ENCODE peak calls at places on chromosomes 4 and X, in nine cellular contexts. J is HepG2, S is endothelial cell of umbilical vein, C is neural progenitor cell, R is neuronal stem cell, W is endodermal cell, G is IMR-90, L is astrocyte, U is GM23248. H is an unnamed sample.

GRCh38 chr4:151652841-151653547 is 107.8 kb downstream of the GATB start:
- DNase-seq in L (no peak), W (no peak), S (no peak), C (no peak), R (no peak), U (peak), G (no peak), J (no peak), H (no peak)

GRCh38 chrX:8782595-8782994 is 18.6 kb downstream of the FAM9A start:
- DNase-seq in G (no peak), W (no peak), J (no peak), S (no peak), L (no peak), R (no peak), U (no peak), C (no peak), H (no peak)

GRCh38 chr4:168995537-168996295 is 14.3 kb downstream of the CBR4 start:
- DNase-seq in J (no peak), U (peak), S (peak), G (peak), L (no peak), R (no peak), W (no peak), C (peak), H (no peak)

GRCh38 chr4:789571-790465 is 36.1 kb downstream of the CPLX1 start:
- DNase-seq in J (no peak), U (no peak), G (no peak), S (no peak), C (no peak), R (no peak), L (no peak), W (peak), H (no peak)

GRCh38 chrX:134898450-134898849 is 92.3 kb upstream of the SMIM10 start:
- DNase-seq in L (no peak), U (peak), G (peak), C (no peak), S (peak), R (no peak), W (no peak), J (no peak), H (peak)

GRCh38 chr4:86980230-86980629 is 45.4 kb downstream of the AFF1 start:
- DNase-seq in U (no peak), L (no peak), G (no peak), W (no peak), S (no peak), R (no peak), C (no peak), J (no peak), H (no peak)

GRCh38 chrX:130047416-130047815 is 62.9 kb downstream of the ELF4 start:
- DNase-seq in U (no peak), G (no peak), W (no peak), C (no peak), L (no peak), S (no peak), J (no peak), R (no peak), H (no peak)

GRCh38 chr4:118173126-118173525 is 138.8 kb downstream of the NDST3 start:
- DNase-seq in U (no peak), L (no peak), G (peak), J (no peak), C (no peak), R (no peak), S (no peak), W (no peak), H (no peak)

GRCh38 chrX:153974003-153974725 is 1.6 kb downstream of the TMEM187 start:
- DNase-seq in J (no peak), S (peak), L (no peak), W (peak), U (peak), C (no peak), R (no peak), G (no peak), H (no peak)

GRCh38 chr4:41169256-41169655 is 45.1 kb downstream of the APBB2 start:
- DNase-seq in J (no peak), R (no peak), S (no peak), U (no peak), C (no peak), G (no peak), W (no peak), L (no peak), H (no peak)

GRCh38 chr4:3355266-3355748 is 62.5 kb downstream of the RGS12 start:
- DNase-seq in W (no peak), C (no peak), L (no peak), U (no peak), S (peak), R (no peak), J (no peak), G (no peak), H (no peak)

GRCh38 chr4:67575889-67576329 is 17.4 kb downstream of the STAP1 start:
- DNase-seq in U (no peak), J (no peak), C (no peak), S (no peak), R (no peak), L (no peak), G (no peak), W (no peak), H (no peak)

GRCh38 chr4:74440356-74440755 is 4.6 kb upstream of the AREG start:
- DNase-seq in L (no peak), C (no peak), S (no peak), R (no peak), G (no peak), J (peak), U (no peak), W (no peak), H (no peak)

GRCh38 chr4:130432289-130432688 is 1336.3 kb downstream of the C4orf33 start:
- DNase-seq in J (no peak), R (no peak), U (no peak), L (no peak), W (no peak), G (no peak), S (no peak), C (no peak), H (no peak)

GRCh38 chr4:148757171-148757570 is 315.0 kb upstream of the NR3C2 start:
- DNase-seq in J (no peak), R (no peak), L (no peak), W (no peak), S (no peak), G (peak), C (no peak), U (no peak), H (no peak)

GRCh38 chr4:5399790-5400421 is 308.5 kb downstream of the EVC2 start:
- DNase-seq in S (peak), R (peak), J (peak), L (no peak), G (peak), U (peak), C (peak), W (peak), H (no peak)

GRCh38 chr4:8283161-8283560 is 13.6 kb downstream of the HTRA3 start:
- DNase-seq in C (no peak), J (no peak), S (no peak), R (no peak), L (no peak), U (no peak), W (no peak), G (no peak), H (no peak)

GRCh38 chr4:145808021-145808650 is 128.2 kb downstream of the C4orf51 start:
- DNase-seq in G (peak), L (peak), C (no peak), J (peak), S (peak), W (peak), U (peak), R (no peak), H (peak)

GRCh38 chr4:95285797-95286196 is 263.0 kb downstream of the UNC5C start:
- DNase-seq in U (no peak), R (no peak), S (no peak), L (no peak), G (no peak), W (no peak), C (no peak), J (no peak), H (no peak)

GRCh38 chrX:113675278-113675677 is 834.6 kb upstream of the AMOT start:
- DNase-seq in C (no peak), W (no peak), R (no peak), G (no peak), L (peak), J (no peak), U (peak), S (no peak), H (no peak)

GRCh38 chr4:87560802-87561201 is 31.6 kb upstream of the SPARCL1 start:
- DNase-seq in C (no peak), S (no peak), J (no peak), R (no peak), L (no peak), U (peak), W (no peak), G (no peak), H (no peak)

GRCh38 chr4:55435136-55435535 is 39.4 kb downstream of the TMEM165 start:
- DNase-seq in J (no peak), L (no peak), R (no peak), W (no peak), S (peak), G (peak), U (peak), C (peak), H (no peak)

GRCh38 chr4:88535090-88535755 is 11.6 kb upstream of the PYURF start:
- DNase-seq in S (no peak), G (no peak), U (no peak), J (no peak), W (no peak), R (no peak), C (no peak), L (no peak), H (no peak)

GRCh38 chr4:88591787-88592599 is at the start of gene HERC3:
- DNase-seq in R (peak), C (peak), S (peak), J (peak), U (peak), L (peak), G (peak), W (peak), H (no peak)

GRCh38 chr4:93983133-93983532 is 154.6 kb downstream of the ATOH1 start:
- DNase-seq in U (no peak), R (no peak), S (no peak), W (no peak), L (no peak), J (no peak), C (no peak), G (no peak), H (no peak)

GRCh38 chrX:102959471-102959870 is 22.4 kb downstream of the RAB40AL start:
- DNase-seq in L (peak), G (peak), W (no peak), S (no peak), J (no peak), U (peak), C (no peak), R (no peak), H (no peak)

GRCh38 chr4:27081675-27082579 is 221.3 kb downstream of the STIM2 start:
- DNase-seq in C (no peak), W (peak), J (no peak), U (no peak), G (no peak), R (no peak), L (no peak), S (no peak), H (no peak)

GRCh38 chr4:103482471-103482870 is 237.3 kb downstream of the TACR3 start:
- DNase-seq in L (no peak), C (no peak), R (no peak), W (no peak), J (no peak), U (peak), S (no peak), G (no peak), H (no peak)

GRCh38 chr4:76035799-76036389 is at the start of gene CXCL11:
- DNase-seq in U (no peak), G (peak), S (peak), J (no peak), L (no peak), C (no peak), R (no peak), W (no peak), H (no peak)
- H3K9ac ChIP-seq in U (no peak), G (no peak), S (no peak), J (no peak), L (no peak), C (no peak), R (no peak), W (no peak), H (peak)

GRCh38 chrX:68897118-68897517 is 68.3 kb downstream of the EFNB1 start:
- DNase-seq in S (no peak), C (no peak), J (no peak), U (no peak), W (no peak), R (no peak), G (no peak), L (no peak), H (no peak)

GRCh38 chrX:68894142-68894512 is 65.3 kb downstream of the EFNB1 start:
- DNase-seq in L (no peak), W (no peak), U (peak), G (no peak), J (no peak), C (no peak), R (no peak), S (peak), H (no peak)

GRCh38 chrX:68894513-68895338 is 65.9 kb downstream of the EFNB1 start:
- DNase-seq in G (peak), R (peak), S (peak), L (peak), W (peak), U (peak), C (peak), J (no peak), H (peak)

GRCh38 chrX:68896581-68896980 is 67.8 kb downstream of the EFNB1 start:
- DNase-seq in G (no peak), J (no peak), U (no peak), W (no peak), R (no peak), C (no peak), L (no peak), S (no peak), H (no peak)

GRCh38 chrX:68895339-68896250 is 66.8 kb downstream of the EFNB1 start:
- DNase-seq in R (no peak), S (peak), L (peak), U (peak), W (no peak), G (peak), J (peak), C (no peak), H (peak)
- H3K27ac ChIP-seq in R (peak), S (peak), L (no peak), U (no peak), W (peak), G (no peak), J (no peak), C (no peak), H (peak)

GRCh38 chrX:51608766-51609165 is 9.9 kb downstream of the CENPVL3 start:
- DNase-seq in S (no peak), C (no peak), G (peak), W (no peak), J (no peak), L (peak), U (peak), R (no peak), H (no peak)

GRCh38 chrX:51608071-51608470 is 10.6 kb downstream of the CENPVL3 start:
- DNase-seq in L (peak), C (no peak), J (no peak), U (peak), W (no peak), R (no peak), S (no peak), G (peak), H (no peak)
- H3K9ac ChIP-seq in L (no peak), C (no peak), J (no peak), U (no peak), W (no peak), R (no peak), S (no peak), G (no peak), H (no peak)

GRCh38 chr4:139933541-139933940 is 220.4 kb downstream of the MAML3 start:
- DNase-seq in G (no peak), U (no peak), R (no peak), S (no peak), L (no peak), C (no peak), J (peak), W (peak), H (no peak)
- H3K27ac ChIP-seq in G (no peak), U (no peak), R (no peak), S (no peak), L (no peak), C (no peak), J (no peak), W (no peak), H (no peak)

DNA sequence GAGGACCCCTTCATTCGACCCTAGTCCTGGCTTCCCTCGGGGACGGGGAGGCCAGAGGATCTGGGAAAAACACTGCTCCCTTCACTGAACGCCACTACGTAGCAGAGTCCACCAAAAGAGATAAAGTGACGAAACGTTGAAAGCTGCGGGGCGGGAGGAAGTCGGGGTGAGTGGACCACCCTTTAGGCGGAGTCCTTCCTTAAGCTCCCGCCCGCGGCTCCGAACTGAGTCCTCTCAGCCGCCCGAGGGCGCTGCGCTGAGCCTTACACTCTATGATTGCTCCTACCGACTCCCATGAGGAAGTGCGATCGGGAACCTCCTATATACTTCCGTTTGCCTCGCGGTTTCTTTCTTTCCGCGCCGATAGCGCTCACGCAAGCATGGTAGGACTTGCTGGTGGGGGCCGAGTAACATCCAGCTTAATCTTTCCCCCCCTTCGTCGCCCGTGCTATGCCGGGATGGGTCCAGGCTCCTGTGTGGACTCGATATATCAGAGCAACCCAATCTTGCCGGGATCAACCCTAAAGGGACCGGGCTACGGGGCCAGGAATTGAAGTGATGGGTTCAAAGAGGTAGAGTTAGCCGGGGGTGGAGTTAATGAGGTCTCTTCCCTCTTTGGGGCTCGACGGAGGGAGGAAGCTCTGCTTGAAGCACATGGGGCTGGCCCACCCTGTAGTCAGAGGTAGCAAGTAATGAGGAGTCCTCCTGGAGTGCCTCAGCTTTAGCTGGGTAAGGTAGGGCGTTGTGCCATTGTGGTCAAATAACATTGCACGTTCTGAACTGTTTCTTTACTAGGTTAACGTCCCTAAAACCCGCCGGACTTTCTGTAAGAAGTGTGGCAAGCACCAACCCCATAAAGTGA is at the start of gene RPL36A:
- DNase-seq in S (peak), L (peak), U (peak), G (peak), R (peak), C (peak), J (peak), W (peak), H (peak)
- H3K9ac ChIP-seq in S (peak), L (peak), U (peak), G (peak), R (peak), C (peak), J (peak), W (peak), H (peak)

GRCh38 chr4:22668301-22668700 is 24.4 kb upstream of the GBA3 start:
- DNase-seq in S (no peak), U (peak), G (peak), R (no peak), C (no peak), W (no peak), L (peak), J (no peak), H (no peak)
- H3K27ac ChIP-seq in S (no peak), U (no peak), G (no peak), R (no peak), C (no peak), W (no peak), L (no peak), J (no peak), H (no peak)

DNA sequence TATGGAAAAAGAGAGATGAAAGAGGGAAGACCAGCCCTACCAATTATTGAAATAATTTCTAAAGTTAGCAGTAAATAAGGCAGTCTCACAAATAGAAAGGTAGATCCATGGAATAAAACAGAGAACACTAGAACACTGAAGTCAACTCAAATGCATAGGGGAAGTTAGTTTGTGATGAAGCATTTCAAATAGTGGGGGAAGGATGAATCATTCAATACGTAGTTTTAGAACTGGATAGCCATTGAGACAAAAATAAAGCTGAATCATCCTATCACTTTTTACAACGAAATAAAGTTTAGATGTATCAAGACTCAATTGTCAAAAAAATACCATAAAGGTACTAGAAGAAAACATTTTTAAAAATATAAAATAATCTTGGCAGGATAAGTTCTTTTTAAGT is 143.2 kb upstream of the DGKK start:
- DNase-seq in G (peak), J (no peak), S (peak), L (peak), W (no peak), C (no peak), R (no peak), U (peak), H (no peak)
- H3K9ac ChIP-seq in G (no peak), J (no peak), S (no peak), L (no peak), W (no peak), C (no peak), R (no peak), U (no peak), H (no peak)